ENCODE peak calls at places on chromosomes 4 and X, in nine cellular contexts. I is upper lobe of left lung, D is ovary, F is spleen, Y is vagina, R is right lobe of liver, C is uterus, B is breast epithelium, T is stomach. E is an unnamed sample.

GRCh38 chrX:63350551-63350950 is 581 bp downstream of the SPIN4 start:
- DNase-seq in D (peak), R (peak), I (peak), T (no peak), Y (no peak), C (peak), F (peak), B (no peak), E (no peak)

GRCh38 chr4:119300388-119301131 is 21.4 kb downstream of the FABP2 start:
- DNase-seq in F (peak), Y (no peak), D (peak), I (peak), C (peak), T (peak), R (peak), B (peak), E (peak)

GRCh38 chrX:154751669-154752271 is 893 bp upstream of the GAB3 start:
- DNase-seq in D (no peak), F (no peak), T (no peak), I (no peak), B (no peak), C (no peak), R (no peak), Y (no peak), E (no peak)

GRCh38 chr4:12692815-12693214 is 791.3 kb downstream of the RAB28 start:
- DNase-seq in T (no peak), R (no peak), D (no peak), B (no peak), C (no peak), F (no peak), I (no peak), Y (no peak), E (no peak)

GRCh38 chrX:112844250-112844649 is 3.6 kb upstream of the AMOT start:
- DNase-seq in R (no peak), C (no peak), T (no peak), D (no peak), F (no peak), B (no peak), I (no peak), Y (no peak), E (no peak)

GRCh38 chr4:18930487-18930886 is 908.9 kb upstream of the LCORL start:
- DNase-seq in C (no peak), F (no peak), B (no peak), R (no peak), T (no peak), I (no peak), D (no peak), Y (no peak), E (no peak)

GRCh38 chr4:25154594-25155265 is 5.5 kb downstream of the SEPSECS start:
- DNase-seq in Y (no peak), F (no peak), I (no peak), R (no peak), B (no peak), D (no peak), C (no peak), T (peak), E (no peak)

GRCh38 chr4:1365271-1366178 is 18.5 kb downstream of the UVSSA start:
- DNase-seq in C (no peak), B (no peak), D (peak), T (peak), Y (no peak), R (peak), F (peak), I (peak), E (no peak)

GRCh38 chr4:81366786-81367185 is 104.9 kb downstream of the RASGEF1B start:
- DNase-seq in C (no peak), T (no peak), D (no peak), Y (no peak), R (no peak), I (no peak), B (no peak), F (no peak), E (no peak)

GRCh38 chr4:159227984-159228383 is 125.1 kb downstream of the RAPGEF2 start:
- DNase-seq in I (peak), C (peak), D (peak), B (no peak), R (peak), Y (no peak), F (peak), T (peak), E (peak)

GRCh38 chr4:141391771-141392170 is 171.1 kb downstream of the ZNF330 start:
- DNase-seq in I (no peak), C (no peak), D (no peak), F (no peak), R (no peak), B (no peak), T (no peak), Y (no peak), E (no peak)

GRCh38 chr4:1870328-1870577 is 940 bp upstream of the NSD2 start:
- DNase-seq in D (peak), F (peak), R (peak), T (peak), C (peak), Y (no peak), B (peak), I (peak), E (peak)

GRCh38 chr4:165204462-165204830 is 2.9 kb upstream of the KLHL2 start:
- DNase-seq in B (no peak), I (peak), D (no peak), R (no peak), C (no peak), Y (no peak), F (no peak), T (no peak), E (no peak)

GRCh38 chr4:8504279-8505007 is 63.9 kb downstream of the TRMT44 start:
- DNase-seq in R (no peak), C (peak), I (no peak), Y (no peak), D (peak), T (peak), F (peak), B (peak), E (no peak)

GRCh38 chr4:8324640-8325239 is 55.2 kb downstream of the HTRA3 start:
- DNase-seq in I (no peak), D (no peak), F (no peak), T (peak), R (no peak), C (no peak), Y (peak), B (no peak), E (no peak)

GRCh38 chrX:143854006-143854405 is 29.9 kb upstream of the UBE2NL start:
- DNase-seq in C (no peak), F (no peak), B (no peak), D (no peak), R (no peak), I (no peak), Y (no peak), T (no peak), E (no peak)

GRCh38 chrX:124863303-124863702 is 456.4 kb upstream of the TEX13C start:
- DNase-seq in D (no peak), B (no peak), T (no peak), F (peak), R (no peak), I (no peak), Y (no peak), C (no peak), E (no peak)

DNA sequence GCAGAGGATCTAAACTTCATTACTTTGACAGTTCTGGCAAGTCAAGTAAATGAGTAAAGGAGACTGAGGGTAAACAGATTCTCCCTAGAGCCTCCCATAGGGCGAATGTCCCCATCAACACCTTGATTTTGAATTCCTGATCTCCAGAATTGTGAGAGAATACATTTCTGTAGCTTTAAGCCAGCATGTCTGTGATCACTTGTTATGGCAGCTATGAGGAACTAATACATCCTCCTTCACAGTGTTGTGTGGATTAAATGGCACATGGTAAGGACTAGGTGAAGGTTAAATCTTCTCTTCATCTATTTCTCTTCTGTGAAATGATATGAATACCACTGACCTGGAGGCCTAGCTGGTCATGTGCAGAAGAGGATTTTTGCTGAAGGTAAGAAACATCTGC is 137.3 kb downstream of the CPEB2 start:
- DNase-seq in R (no peak), T (no peak), F (no peak), D (no peak), Y (no peak), C (no peak), I (no peak), B (no peak), E (no peak)
- TF ChIP-seq POLR2A in R (no peak), T (no peak), F (no peak), D (no peak), Y (no peak), C (no peak), I (no peak), B (no peak), E (no peak)

DNA sequence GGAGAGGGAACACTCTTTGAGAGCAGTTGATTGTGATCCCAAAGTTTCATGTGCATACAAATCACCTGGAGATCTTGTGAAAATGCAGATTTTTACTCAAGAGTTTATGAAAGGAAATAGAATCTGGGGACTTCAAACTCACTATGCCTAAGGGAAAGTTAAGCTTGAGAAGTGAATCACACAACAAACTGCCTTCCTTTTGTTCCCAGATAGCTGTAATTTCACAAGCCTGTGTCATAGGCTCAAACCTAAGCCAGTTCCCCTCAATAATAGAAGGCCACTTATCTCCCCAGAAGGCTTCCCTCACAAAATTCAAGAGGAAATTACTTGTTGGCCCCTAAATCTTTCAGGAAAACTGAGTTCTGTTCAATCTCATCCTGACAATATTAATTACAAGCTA is 132.8 kb upstream of the MAGEB16 start:
- DNase-seq in Y (no peak), T (no peak), C (no peak), R (no peak), B (no peak), D (no peak), I (no peak), F (no peak), E (no peak)
- H3K27ac ChIP-seq in Y (no peak), T (no peak), C (no peak), R (no peak), B (no peak), D (no peak), I (no peak), F (no peak), E (no peak)

GRCh38 chrX:69116077-69116476 is 49.2 kb downstream of the PJA1 start:
- DNase-seq in T (no peak), I (no peak), F (no peak), B (no peak), D (no peak), C (no peak), Y (no peak), R (no peak), E (no peak)
- TF ChIP-seq POLR2A in T (no peak), I (no peak), F (no peak), B (no peak), D (no peak), C (no peak), Y (no peak), R (no peak), E (no peak)

DNA sequence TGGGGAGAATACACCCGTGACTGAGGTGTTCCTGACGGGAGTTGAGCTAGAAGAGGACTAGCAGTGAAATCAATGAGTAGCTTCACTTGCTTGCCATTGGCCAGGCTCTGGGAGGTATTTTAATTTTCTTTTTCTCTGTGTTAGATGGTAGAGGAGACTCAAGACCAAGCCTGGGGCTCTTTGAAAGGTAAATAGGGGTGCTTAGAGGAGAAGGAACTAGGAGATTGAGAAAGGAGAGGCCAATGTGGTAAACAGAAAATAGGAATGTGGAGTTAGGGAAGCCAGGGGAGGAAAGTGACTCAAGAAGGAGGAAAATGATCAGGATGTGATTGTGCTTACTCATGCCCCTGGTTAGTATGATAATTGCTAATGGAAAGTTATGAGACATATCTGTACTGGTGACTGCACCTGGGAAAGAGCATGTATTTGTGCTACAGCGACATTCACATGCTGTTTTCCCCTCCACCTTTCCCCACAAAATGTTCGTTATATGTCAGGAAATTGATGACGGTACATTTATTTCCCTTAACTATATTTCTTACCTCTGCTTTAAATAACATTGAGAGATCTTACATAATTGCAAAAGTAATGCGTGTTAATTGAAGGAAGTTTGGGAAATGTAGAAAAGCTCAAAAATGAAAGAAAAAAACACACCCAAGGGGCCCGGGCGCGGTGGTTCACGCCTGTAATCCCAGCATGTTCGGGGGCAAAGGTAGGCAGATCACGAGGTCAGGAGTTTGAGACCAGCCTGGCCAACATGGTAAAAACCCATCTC is 16.9 kb upstream of the LRBA start:
- DNase-seq in I (no peak), F (no peak), T (no peak), C (no peak), Y (no peak), B (no peak), R (no peak), D (no peak), E (no peak)
- H3K27ac ChIP-seq in I (no peak), F (no peak), T (no peak), C (no peak), Y (no peak), B (peak), R (no peak), D (no peak), E (no peak)

DNA sequence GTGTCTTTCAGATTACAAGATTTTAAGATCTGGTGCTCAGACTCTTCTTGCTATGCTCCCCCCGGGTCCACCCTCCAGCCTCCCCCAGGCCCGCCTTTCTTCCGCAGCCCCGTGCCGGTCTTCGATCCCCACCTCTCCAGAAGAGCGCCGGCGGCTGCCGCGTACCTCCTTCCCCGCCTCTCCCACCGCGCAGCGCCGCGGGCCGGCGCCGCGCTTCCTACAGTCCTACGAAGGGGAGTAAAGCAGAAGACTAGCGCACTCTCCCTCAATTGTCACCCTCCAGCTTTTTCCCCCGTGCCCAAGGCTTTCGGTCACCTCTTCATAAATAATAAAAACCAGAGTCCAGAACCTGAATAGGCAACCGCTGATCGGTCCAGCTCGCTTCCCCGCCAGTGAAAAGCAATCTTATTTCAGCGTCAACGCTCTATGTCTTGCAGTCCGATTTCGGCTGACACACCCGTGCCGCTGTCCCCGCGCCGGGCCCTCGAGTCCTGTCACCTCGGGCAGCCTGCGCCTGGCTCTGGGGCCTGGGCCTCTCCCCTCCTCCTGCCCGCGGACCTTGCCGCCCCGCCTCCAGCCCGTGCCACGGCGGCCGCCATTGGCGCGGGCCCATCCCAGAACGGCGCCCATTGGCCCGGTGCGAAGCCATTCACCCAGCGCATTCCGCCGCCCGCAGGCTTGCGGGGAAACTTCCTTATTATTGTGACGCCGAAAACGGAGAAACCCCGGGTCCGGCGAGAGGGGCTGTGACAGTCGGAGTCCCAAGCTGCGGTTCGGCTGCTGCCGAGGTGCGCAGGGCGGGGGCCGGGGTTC is at the start of gene HERC3:
- DNase-seq in R (peak), F (peak), D (peak), C (peak), B (peak), I (peak), Y (no peak), T (peak), E (peak)
- TF ChIP-seq POLR2A in R (peak), F (peak), D (no peak), C (peak), B (no peak), I (peak), Y (peak), T (no peak), E (no peak)

GRCh38 chrX:41796050-41796449 is 72.1 kb downstream of the GPR82 start:
- DNase-seq in R (no peak), I (no peak), B (no peak), Y (no peak), D (no peak), F (no peak), C (no peak), T (no peak), E (no peak)

GRCh38 chrX:41796577-41796976 is 72.6 kb downstream of the GPR82 start:
- DNase-seq in T (no peak), F (no peak), I (no peak), R (no peak), B (no peak), C (no peak), D (no peak), Y (no peak), E (no peak)

GRCh38 chrX:41802958-41803357 is 79.0 kb downstream of the GPR82 start:
- DNase-seq in I (no peak), D (no peak), C (no peak), B (no peak), R (no peak), F (no peak), Y (no peak), T (no peak), E (no peak)

GRCh38 chrX:41799661-41800060 is 75.7 kb downstream of the GPR82 start:
- DNase-seq in R (no peak), F (no peak), C (no peak), I (no peak), Y (no peak), T (no peak), D (no peak), B (no peak), E (no peak)
- H3K27ac ChIP-seq in R (no peak), F (no peak), C (no peak), I (no peak), Y (no peak), T (no peak), D (no peak), B (no peak), E (no peak)

GRCh38 chr4:185473247-185473646 is 1.7 kb upstream of the CCDC110 start:
- DNase-seq in D (no peak), Y (no peak), T (no peak), C (no peak), B (no peak), R (no peak), F (no peak), I (no peak), E (no peak)

GRCh38 chr4:185470503-185471195 is 884 bp downstream of the CCDC110 start:
- DNase-seq in B (peak), I (peak), F (peak), Y (no peak), C (peak), R (peak), T (peak), D (peak), E (peak)

GRCh38 chr4:185472063-185472542 is 570 bp upstream of the CCDC110 start:
- DNase-seq in Y (no peak), R (no peak), T (no peak), B (no peak), D (no peak), I (no peak), C (no peak), F (no peak), E (no peak)

GRCh38 chr4:185469539-185470154 is 1.9 kb downstream of the CCDC110 start:
- DNase-seq in D (peak), B (no peak), F (peak), C (no peak), T (no peak), I (no peak), Y (no peak), R (no peak), E (no peak)

DNA sequence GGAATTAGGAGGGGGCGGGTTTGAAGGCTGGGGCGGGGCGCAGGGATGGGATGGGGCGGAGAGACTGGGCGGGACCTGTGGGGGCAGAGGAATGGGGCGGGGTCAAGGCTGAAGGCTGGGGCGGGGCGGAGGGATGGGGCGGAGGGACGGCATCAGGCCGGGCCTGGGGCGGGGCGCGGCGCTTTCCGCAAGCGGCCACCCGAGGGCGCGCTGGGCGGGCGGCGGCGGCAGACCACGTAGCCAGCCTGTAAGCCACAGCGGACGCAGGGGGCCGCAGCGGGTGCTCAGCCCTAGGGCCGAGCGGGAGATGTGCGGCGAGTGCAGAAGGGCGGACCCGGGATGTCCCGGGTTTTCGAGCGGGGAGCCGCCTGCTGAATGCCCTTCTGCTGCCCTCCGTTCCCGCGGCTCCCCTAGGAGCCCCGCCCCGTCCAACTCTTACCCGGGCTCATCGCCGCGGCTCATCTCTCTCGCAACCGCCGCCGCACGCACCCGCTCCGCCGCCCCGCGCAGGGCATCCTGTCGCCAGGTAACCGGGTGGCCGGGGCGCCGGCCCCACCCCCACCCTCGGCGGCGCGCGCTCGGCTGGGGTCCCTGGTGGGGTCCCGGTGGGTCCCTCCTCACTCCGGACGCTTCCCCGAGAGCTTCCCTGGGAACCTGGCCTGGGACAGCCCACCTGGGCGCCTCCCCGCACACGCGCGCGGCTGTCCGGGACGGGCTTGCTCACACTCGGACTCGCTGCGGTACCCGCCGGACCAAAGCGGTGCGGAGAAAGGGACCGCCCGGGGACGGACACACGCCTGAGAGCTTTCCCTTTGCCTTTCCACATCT is at the start of gene CCDC110:
- DNase-seq in B (peak), I (peak), Y (no peak), R (peak), D (peak), F (peak), T (peak), C (peak), E (peak)
- TF ChIP-seq POLR2A in B (no peak), I (peak), Y (peak), R (peak), D (peak), F (no peak), T (no peak), C (no peak), E (peak)

GRCh38 chr4:75249739-75250138 is 264.5 kb downstream of the RCHY1 start:
- DNase-seq in I (no peak), F (no peak), B (no peak), R (no peak), D (no peak), C (no peak), T (no peak), Y (no peak), E (no peak)
- H3K27ac ChIP-seq in I (no peak), F (no peak), B (no peak), R (no peak), D (no peak), C (no peak), T (no peak), Y (no peak), E (no peak)